ENCODE peak calls at places on chromosomes 6 and 20, in nine cellular contexts. R is IMR-90, D is left ventricle myocardium inferior, A is BJ, J is activated B cell treated with CpG ODN at 0.5 μM for 24 hours, N is A549, K is astrocyte of the spinal cord, H is stomach, X is GM13976. V is an unnamed sample.

GRCh38 chr6:118813795-118814194 is 80.2 kb upstream of the ASF1A start:
- DNase-seq in R (peak; percentile 76), D (no peak), A (no peak), J (no peak), N (no peak), K (peak; percentile 59), H (no peak), X (no peak), V (no peak)

GRCh38 chr6:30884521-30885480 is 482 bp downstream of the DDR1 start:
- DNase-seq in R (peak; percentile 15), D (peak; percentile 41), A (no peak), J (peak; percentile 45), N (no peak), K (peak; percentile 34), H (peak; percentile 43), X (peak; percentile 82), V (peak; percentile 87)

GRCh38 chr6:63372951-63373533 is 53.3 kb upstream of the LGSN start:
- DNase-seq in R (peak; percentile 13), D (no peak), A (no peak), J (no peak), N (peak; percentile 10), K (no peak), H (no peak), X (no peak), V (no peak)

GRCh38 chr6:149636116-149636515 is 12.4 kb downstream of the KATNA1 start:
- DNase-seq in R (peak; percentile 63), D (no peak), A (peak; percentile 31), J (no peak), N (peak; percentile 46), K (peak; percentile 28), H (no peak), X (no peak), V (no peak)

GRCh38 chr6:150599199-150600002 is at the start of gene PLEKHG1:
- DNase-seq in R (no peak), D (peak; percentile 80), A (no peak), J (peak; percentile 76), N (peak; percentile 19), K (peak; percentile 50), H (peak; percentile 83), X (peak; percentile 84), V (peak; percentile 89)

GRCh38 chr6:117482240-117483003 is at the start of gene DCBLD1:
- DNase-seq in R (peak; percentile 70), D (peak; percentile 77), A (no peak), J (peak; percentile 50), N (peak; percentile 69), K (peak; percentile 76), H (peak; percentile 85), X (peak; percentile 87), V (peak; percentile 90)

GRCh38 chr6:2081155-2082138 is 164.0 kb downstream of the GMDS start:
- DNase-seq in R (no peak), D (no peak), A (no peak), J (no peak), N (no peak), K (no peak), H (no peak), X (peak; percentile 52), V (peak; percentile 47)

GRCh38 chr6:13457577-13457976 is 29.8 kb downstream of the GFOD1 start:
- DNase-seq in R (peak; percentile 79), D (peak; percentile 37), A (no peak), J (no peak), N (no peak), K (peak; percentile 59), H (no peak), X (no peak), V (no peak)

GRCh38 chr20:47790032-47790965 is 5.0 kb upstream of the SULF2 start:
- DNase-seq in R (peak; percentile 70), D (no peak), A (peak; percentile 87), J (no peak), N (no peak), K (peak; percentile 68), H (no peak), X (no peak), V (no peak)

GRCh38 chr6:104010897-104011296 is 848.8 kb downstream of the HACE1 start:
- DNase-seq in R (no peak), D (no peak), A (no peak), J (no peak), N (no peak), K (no peak), H (no peak), X (no peak), V (no peak)

DNA sequence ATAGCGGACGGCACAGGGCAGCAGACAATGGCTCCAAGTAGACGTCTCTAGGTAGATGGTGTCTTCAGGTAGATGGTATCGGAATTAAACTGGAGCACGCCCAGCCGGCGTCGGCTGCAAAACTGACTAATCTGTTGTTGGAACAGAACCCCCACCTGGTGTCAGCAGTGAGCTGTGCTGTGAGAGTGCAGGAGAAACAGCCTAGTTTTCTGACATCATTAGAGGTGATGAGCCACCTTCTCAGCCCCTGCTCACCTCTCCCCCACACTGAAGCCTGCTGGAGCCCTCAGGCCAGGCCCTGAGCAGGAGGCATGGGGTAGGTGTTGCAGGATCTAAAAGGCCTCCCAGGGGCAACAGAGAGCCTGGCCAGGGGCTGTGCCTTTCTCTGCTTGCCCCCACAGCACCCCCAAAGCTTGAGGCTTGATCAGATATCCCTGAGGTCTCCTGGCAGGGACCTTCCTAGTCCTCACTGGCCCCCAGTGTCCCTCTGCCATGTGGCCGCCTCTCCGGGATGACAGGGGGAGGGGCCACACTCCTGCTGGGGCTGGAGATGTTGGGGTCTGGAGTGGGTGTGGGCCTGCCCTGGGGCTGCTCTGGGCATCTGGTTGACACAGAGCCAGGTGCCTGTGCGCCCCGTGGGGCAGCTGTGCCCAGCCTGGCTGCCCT is 6.9 kb upstream of the HELZ2 start:
- DNase-seq in R (peak; percentile 54), D (no peak), A (no peak), J (no peak), N (peak; percentile 53), K (peak; percentile 39), H (peak; percentile 53), X (peak; percentile 85), V (peak; percentile 78)
- TF ChIP-seq CTCF in R (peak; percentile 46), D (peak; percentile 43), A (peak; percentile 53), J (no peak), N (peak; percentile 38), K (peak; percentile 63), H (no peak), X (peak; percentile 57), V (peak; percentile 46)

GRCh38 chr6:126123226-126123625 is 136.9 kb downstream of the TRMT11 start:
- DNase-seq in R (peak; percentile 7), D (no peak), A (no peak), J (no peak), N (no peak), K (no peak), H (no peak), X (no peak), V (no peak)

DNA sequence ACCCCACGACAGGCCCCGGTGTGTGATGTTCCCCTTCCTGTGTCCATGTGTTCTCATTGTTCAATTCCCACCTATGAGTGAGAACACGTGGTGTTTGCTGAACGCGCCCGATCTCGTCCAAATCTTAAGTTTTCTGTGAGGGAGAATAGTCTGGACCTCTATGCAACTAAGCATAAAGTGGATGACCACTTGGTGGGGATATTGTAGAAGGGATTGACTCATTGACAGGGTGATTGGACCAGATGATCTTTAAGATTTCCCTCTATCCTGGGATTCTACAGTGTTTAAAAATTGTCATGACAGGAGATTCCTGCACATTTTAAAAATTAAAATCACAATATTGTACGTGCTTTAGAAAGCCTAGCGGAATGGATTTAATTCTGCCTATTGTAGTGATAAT is 141.3 kb downstream of the TRMT11 start:
- DNase-seq in R (no peak), D (no peak), A (no peak), J (no peak), N (peak; percentile 13), K (peak; percentile 22), H (no peak), X (no peak), V (no peak)
- TF ChIP-seq CTCF in R (peak; percentile 3), D (no peak), A (no peak), J (no peak), N (no peak), K (peak; percentile 28), H (no peak), X (no peak), V (no peak)

GRCh38 chr6:8494730-8495129 is 59.4 kb upstream of the SLC35B3 start:
- DNase-seq in R (no peak), D (no peak), A (no peak), J (no peak), N (no peak), K (no peak), H (no peak), X (no peak), V (no peak)

DNA sequence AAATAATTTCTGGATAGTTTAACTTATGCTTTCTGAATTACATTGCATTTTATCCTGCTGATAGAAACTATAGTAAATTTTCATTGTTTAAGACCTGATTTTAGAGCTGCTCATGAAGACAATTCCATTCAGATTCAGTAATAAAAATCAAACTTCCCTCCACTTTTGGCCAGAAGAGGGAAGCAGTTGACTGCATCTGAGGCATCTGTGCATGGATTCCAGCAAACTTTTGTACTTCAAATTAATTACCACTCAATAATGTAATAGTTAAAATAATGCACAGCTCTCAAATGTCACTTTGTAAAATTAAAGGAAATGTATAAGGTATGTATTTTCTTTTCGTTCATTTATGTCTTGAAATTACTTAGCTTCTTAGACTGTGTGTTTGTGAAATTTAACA is 64.2 kb upstream of the SLC35B3 start:
- DNase-seq in R (no peak), D (no peak), A (no peak), J (no peak), N (peak; percentile 3), K (no peak), H (no peak), X (no peak), V (no peak)
- TF ChIP-seq CTCF in R (peak; percentile 14), D (peak; percentile 52), A (peak; percentile 42), J (no peak), N (peak; percentile 45), K (peak; percentile 37), H (no peak), X (no peak), V (no peak)

GRCh38 chr6:44397424-44398169 is 10.1 kb downstream of the CDC5L start:
- DNase-seq in R (no peak), D (no peak), A (no peak), J (no peak), N (no peak), K (no peak), H (no peak), X (no peak), V (no peak)
- TF ChIP-seq CTCF in R (no peak), D (no peak), A (no peak), J (no peak), N (no peak), K (no peak), H (no peak), X (no peak), V (no peak)

V was measured in GM20000.